ENCODE peak calls at places on chromosome 17, in four cellular contexts. One of them, this sample, is unnamed.

GRCh38 chr17:58303981-58304734 is 23.4 kb upstream of the MPO start:
- DNase-seq in EL: peak
- DNase-seq in HAP-1: peak
- DNase-seq in AG09309: no peak
- DNase-seq in this sample: no peak

GRCh38 chr17:21242026-21242700 is 11.0 kb downstream of the NATD1 start:
- DNase-seq in EL: peak
- DNase-seq in HAP-1: no peak
- DNase-seq in AG09309: no peak
- DNase-seq in this sample: no peak

GRCh38 chr17:6460531-6461161 is 16.4 kb downstream of the PIMREG start:
- DNase-seq in EL: no peak
- DNase-seq in HAP-1: no peak
- DNase-seq in AG09309: no peak
- DNase-seq in this sample: no peak

GRCh38 chr17:81340606-81341346 is 45.7 kb upstream of the SLC38A10 start:
- DNase-seq in EL: no peak
- DNase-seq in HAP-1: no peak
- DNase-seq in AG09309: no peak
- DNase-seq in this sample: no peak

GRCh38 chr17:54891176-54891821 is 9.4 kb upstream of the TOM1L1 start:
- DNase-seq in EL: peak
- DNase-seq in HAP-1: peak
- DNase-seq in AG09309: peak
- DNase-seq in this sample: no peak

GRCh38 chr17:28720247-28720996 is 637 bp downstream of the RPL23A start:
- DNase-seq in EL: no peak
- DNase-seq in HAP-1: no peak
- DNase-seq in AG09309: no peak
- DNase-seq in this sample: no peak

GRCh38 chr17:1485748-1486376 is 6.6 kb downstream of the MYO1C start:
- DNase-seq in EL: peak
- DNase-seq in HAP-1: peak
- DNase-seq in AG09309: no peak
- DNase-seq in this sample: no peak

GRCh38 chr17:42817866-42818265 is 6.2 kb downstream of the BECN1 start:
- DNase-seq in EL: peak
- DNase-seq in HAP-1: no peak
- DNase-seq in AG09309: no peak
- DNase-seq in this sample: no peak

GRCh38 chr17:49676276-49676868 is 1.5 kb downstream of the SPOP start:
- DNase-seq in EL: peak
- DNase-seq in HAP-1: no peak
- DNase-seq in AG09309: no peak
- DNase-seq in this sample: no peak

GRCh38 chr17:6843241-6843890 is 11.8 kb upstream of the TEKT1 start:
- DNase-seq in EL: peak
- DNase-seq in HAP-1: peak
- DNase-seq in AG09309: peak
- DNase-seq in this sample: peak

GRCh38 chr17:33284022-33284421 is 9.1 kb downstream of the ASIC2 start:
- DNase-seq in EL: peak
- DNase-seq in HAP-1: no peak
- DNase-seq in AG09309: no peak
- DNase-seq in this sample: no peak

GRCh38 chr17:68910256-68910705 is 44.9 kb downstream of the ABCA8 start:
- DNase-seq in EL: peak
- DNase-seq in HAP-1: no peak
- DNase-seq in AG09309: no peak
- DNase-seq in this sample: no peak

GRCh38 chr17:46851029-46851741 is at the start of gene WNT9B:
- DNase-seq in EL: no peak
- DNase-seq in HAP-1: peak
- DNase-seq in AG09309: no peak
- DNase-seq in this sample: no peak

GRCh38 chr17:67059372-67059771 is 15.0 kb downstream of the CACNG1 start:
- DNase-seq in EL: no peak
- DNase-seq in HAP-1: no peak
- DNase-seq in AG09309: no peak
- DNase-seq in this sample: no peak

GRCh38 chr17:71417142-71417541 is 703.7 kb upstream of the SOX9 start:
- DNase-seq in EL: no peak
- DNase-seq in HAP-1: no peak
- DNase-seq in AG09309: no peak
- DNase-seq in this sample: no peak

GRCh38 chr17:77877019-77877418 is 81.5 kb upstream of the TNRC6C start:
- DNase-seq in EL: no peak
- DNase-seq in HAP-1: no peak
- DNase-seq in AG09309: no peak
- DNase-seq in this sample: no peak

GRCh38 chr17:75124041-75124818 is 7.3 kb downstream of the NT5C start:
- DNase-seq in EL: peak
- DNase-seq in HAP-1: no peak
- DNase-seq in AG09309: no peak
- DNase-seq in this sample: no peak

GRCh38 chr17:66091440-66092080 is 100.4 kb downstream of the CEP112 start:
- DNase-seq in EL: no peak
- DNase-seq in HAP-1: no peak
- DNase-seq in AG09309: no peak
- DNase-seq in this sample: no peak

GRCh38 chr17:72853438-72854415 is 238.8 kb downstream of the SLC39A11 start:
- DNase-seq in EL: no peak
- DNase-seq in HAP-1: no peak
- DNase-seq in AG09309: no peak
- DNase-seq in this sample: no peak

GRCh38 chr17:60535382-60536279 is 9.6 kb upstream of the APPBP2 start:
- DNase-seq in EL: peak
- DNase-seq in HAP-1: no peak
- DNase-seq in AG09309: no peak
- DNase-seq in this sample: no peak

GRCh38 chr17:146983-147761 is 9.8 kb downstream of the SCGB1C2 start:
- DNase-seq in EL: no peak
- DNase-seq in HAP-1: no peak
- DNase-seq in AG09309: no peak
- DNase-seq in this sample: no peak

This sample was measured in SK-N-MC.